ENCODE peak calls at places on chromosomes 13 and 19, in four cellular contexts. One of them, this sample, is unnamed.

GRCh38 chr13:61913183-61913582 is 497.5 kb upstream of the PCDH20 start:
- DNase-seq in foreskin fibroblast: no peak
- DNase-seq in breast epithelium: no peak
- DNase-seq in uterus: no peak
- DNase-seq in this sample: no peak

GRCh38 chr13:36124236-36124822 is 6.9 kb downstream of the DCLK1 start:
- DNase-seq in uterus: peak; percentile 24
- DNase-seq in foreskin fibroblast: peak; percentile 85
- DNase-seq in breast epithelium: no peak
- DNase-seq in this sample: no peak

GRCh38 chr19:1491849-1492170 is 829 bp downstream of the REEP6 start:
- DNase-seq in breast epithelium: no peak
- DNase-seq in foreskin fibroblast: no peak
- DNase-seq in uterus: no peak
- DNase-seq in this sample: no peak

GRCh38 chr13:28429685-28430290 is 65.1 kb downstream of the FLT1 start:
- DNase-seq in uterus: no peak
- DNase-seq in foreskin fibroblast: peak; percentile 49
- DNase-seq in breast epithelium: no peak
- DNase-seq in this sample: no peak

GRCh38 chr13:24304620-24305019 is 4.8 kb upstream of the C1QTNF9 start:
- DNase-seq in foreskin fibroblast: no peak
- DNase-seq in breast epithelium: no peak
- DNase-seq in uterus: no peak
- DNase-seq in this sample: no peak

GRCh38 chr19:47994209-47994802 is at the start of gene ELSPBP1:
- DNase-seq in foreskin fibroblast: no peak
- DNase-seq in uterus: no peak
- DNase-seq in breast epithelium: no peak
- DNase-seq in this sample: no peak

GRCh38 chr13:97030705-97031452 is 36.6 kb upstream of the OXGR1 start:
- DNase-seq in uterus: no peak
- DNase-seq in breast epithelium: no peak
- DNase-seq in foreskin fibroblast: peak; percentile 67
- DNase-seq in this sample: no peak

GRCh38 chr13:29937836-29938235 is 87.4 kb upstream of the UBL3 start:
- DNase-seq in breast epithelium: no peak
- DNase-seq in foreskin fibroblast: no peak
- DNase-seq in uterus: no peak
- DNase-seq in this sample: no peak

GRCh38 chr19:8361921-8362793 is 1.8 kb upstream of the ANGPTL4 start:
- DNase-seq in foreskin fibroblast: peak; percentile 100
- DNase-seq in breast epithelium: peak; percentile 97
- DNase-seq in uterus: peak; percentile 90
- DNase-seq in this sample: no peak

GRCh38 chr19:8366121-8366581 is 2.2 kb downstream of the ANGPTL4 start:
- DNase-seq in uterus: no peak
- DNase-seq in foreskin fibroblast: no peak
- DNase-seq in breast epithelium: no peak
- DNase-seq in this sample: no peak

GRCh38 chr19:8367327-8368001 is 3.5 kb downstream of the ANGPTL4 start:
- DNase-seq in breast epithelium: peak; percentile 97
- DNase-seq in foreskin fibroblast: peak; percentile 98
- DNase-seq in uterus: peak; percentile 91
- DNase-seq in this sample: peak; percentile 82

GRCh38 chr19:8366961-8367326 is 3.0 kb downstream of the ANGPTL4 start:
- DNase-seq in foreskin fibroblast: peak; percentile 44
- DNase-seq in uterus: peak; percentile 74
- DNase-seq in breast epithelium: no peak
- DNase-seq in this sample: no peak

GRCh38 chr19:8363803-8364771 is at the start of gene ANGPTL4:
- DNase-seq in uterus: peak; percentile 80
- DNase-seq in foreskin fibroblast: peak; percentile 92
- DNase-seq in breast epithelium: peak; percentile 74
- DNase-seq in this sample: peak; percentile 76
- TF ChIP-seq CTCF in uterus: no peak
- TF ChIP-seq CTCF in foreskin fibroblast: peak; percentile 9
- TF ChIP-seq CTCF in breast epithelium: peak; percentile 8
- TF ChIP-seq CTCF in this sample: peak; percentile 38

GRCh38 chr19:18436651-18437478 is 1.1 kb downstream of the ISYNA1 start:
- DNase-seq in breast epithelium: no peak
- DNase-seq in foreskin fibroblast: peak; percentile 93
- DNase-seq in uterus: peak; percentile 85
- DNase-seq in this sample: peak; percentile 86
- TF ChIP-seq CTCF in breast epithelium: no peak
- TF ChIP-seq CTCF in foreskin fibroblast: no peak
- TF ChIP-seq CTCF in uterus: peak; percentile 6
- TF ChIP-seq CTCF in this sample: peak; percentile 49

GRCh38 chr19:39845621-39846175 is 481 bp downstream of the FBL start:
- DNase-seq in breast epithelium: no peak
- DNase-seq in uterus: no peak
- DNase-seq in foreskin fibroblast: peak; percentile 70
- DNase-seq in this sample: no peak

GRCh38 chr19:39846176-39846677 is at the start of gene FBL:
- DNase-seq in uterus: peak; percentile 97
- DNase-seq in foreskin fibroblast: peak; percentile 97
- DNase-seq in breast epithelium: peak; percentile 96
- DNase-seq in this sample: peak; percentile 99

GRCh38 chr19:39845172-39845571 is 1.0 kb downstream of the FBL start:
- DNase-seq in uterus: no peak
- DNase-seq in foreskin fibroblast: no peak
- DNase-seq in breast epithelium: no peak
- DNase-seq in this sample: no peak

GRCh38 chr19:39842693-39843435 is 3.3 kb downstream of the FBL start:
- DNase-seq in breast epithelium: no peak
- DNase-seq in uterus: no peak
- DNase-seq in foreskin fibroblast: peak; percentile 30
- DNase-seq in this sample: no peak

DNA sequence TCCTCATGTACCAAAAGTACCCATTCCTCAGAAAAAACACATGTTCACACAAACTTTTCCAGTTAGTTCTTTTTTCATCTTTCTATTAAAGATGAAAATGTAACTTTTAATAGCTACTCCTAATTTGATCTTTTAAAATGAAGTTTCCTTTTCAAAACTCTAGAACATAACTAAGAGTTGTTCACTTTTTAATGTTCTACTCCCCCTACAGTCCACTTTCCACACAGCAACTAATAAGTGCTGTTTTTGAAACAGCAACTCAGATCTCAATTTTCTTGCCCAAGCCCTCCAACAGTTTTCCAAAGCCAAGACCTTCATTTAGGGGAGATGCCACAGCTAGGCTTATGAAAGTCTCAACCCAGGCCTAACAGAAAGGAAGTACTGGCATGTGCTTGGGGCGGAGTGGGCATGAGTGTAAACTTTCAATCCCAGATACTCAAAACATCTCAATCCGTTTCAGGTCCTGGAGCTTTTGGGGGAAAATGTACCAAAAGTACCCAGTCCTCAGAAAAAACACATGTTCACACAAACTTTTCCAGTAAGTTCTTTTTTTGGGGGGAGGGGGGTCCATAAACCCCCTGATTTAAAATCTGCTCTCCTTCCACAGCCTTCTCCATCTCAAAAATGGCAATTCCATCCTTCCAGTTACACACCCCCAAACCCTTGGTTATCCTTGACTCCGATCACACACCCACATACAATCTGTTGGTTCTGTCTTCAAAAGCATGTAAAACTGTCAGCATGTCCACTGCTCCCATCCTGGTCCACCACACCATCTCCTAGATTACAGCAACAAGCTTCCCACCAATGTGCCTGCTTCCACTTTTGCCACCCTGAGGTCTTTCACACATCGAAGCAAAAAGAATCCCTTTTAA is 2.0 kb downstream of the FBL start:
- DNase-seq in uterus: no peak
- DNase-seq in breast epithelium: no peak
- DNase-seq in foreskin fibroblast: peak; percentile 73
- DNase-seq in this sample: no peak
- TF ChIP-seq CTCF in uterus: peak; percentile 36
- TF ChIP-seq CTCF in breast epithelium: peak; percentile 51
- TF ChIP-seq CTCF in foreskin fibroblast: peak; percentile 65
- TF ChIP-seq CTCF in this sample: peak; percentile 85

GRCh38 chr13:109869312-109870237 is 83.2 kb upstream of the IRS2 start:
- DNase-seq in uterus: peak; percentile 80
- DNase-seq in breast epithelium: peak; percentile 84
- DNase-seq in foreskin fibroblast: peak; percentile 65
- DNase-seq in this sample: no peak
- TF ChIP-seq CTCF in uterus: peak; percentile 7
- TF ChIP-seq CTCF in breast epithelium: no peak
- TF ChIP-seq CTCF in foreskin fibroblast: no peak
- TF ChIP-seq CTCF in this sample: no peak

GRCh38 chr13:46855664-46856063 is 41.2 kb downstream of the HTR2A start:
- DNase-seq in breast epithelium: no peak
- DNase-seq in foreskin fibroblast: no peak
- DNase-seq in uterus: no peak
- DNase-seq in this sample: no peak
- TF ChIP-seq CTCF in breast epithelium: no peak
- TF ChIP-seq CTCF in foreskin fibroblast: no peak
- TF ChIP-seq CTCF in uterus: no peak
- TF ChIP-seq CTCF in this sample: no peak

GRCh38 chr13:39405107-39405506 is 197.9 kb downstream of the LHFPL6 start:
- DNase-seq in uterus: no peak
- DNase-seq in breast epithelium: no peak
- DNase-seq in foreskin fibroblast: no peak
- DNase-seq in this sample: no peak

GRCh38 chr13:39405596-39405995 is 197.4 kb downstream of the LHFPL6 start:
- DNase-seq in foreskin fibroblast: no peak
- DNase-seq in breast epithelium: no peak
- DNase-seq in uterus: no peak
- DNase-seq in this sample: no peak

GRCh38 chr13:39407786-39408185 is 195.2 kb downstream of the LHFPL6 start:
- DNase-seq in breast epithelium: no peak
- DNase-seq in foreskin fibroblast: no peak
- DNase-seq in uterus: no peak
- DNase-seq in this sample: no peak

GRCh38 chr13:39407138-39407537 is 195.9 kb downstream of the LHFPL6 start:
- DNase-seq in breast epithelium: no peak
- DNase-seq in foreskin fibroblast: no peak
- DNase-seq in uterus: no peak
- DNase-seq in this sample: no peak

GRCh38 chr13:39406688-39407087 is 196.3 kb downstream of the LHFPL6 start:
- DNase-seq in foreskin fibroblast: no peak
- DNase-seq in breast epithelium: no peak
- DNase-seq in uterus: no peak
- DNase-seq in this sample: no peak
- TF ChIP-seq CTCF in foreskin fibroblast: no peak
- TF ChIP-seq CTCF in breast epithelium: no peak
- TF ChIP-seq CTCF in uterus: no peak
- TF ChIP-seq CTCF in this sample: peak; percentile 62

This sample was measured in type B pancreatic cell.